ENCODE peak calls at places on chromosomes 16 and 17, in ten cellular contexts. One of them, this sample, is unnamed.
A peak's percentile ranks its signal among the peaks of the same experiment; 100 is the strongest.

GRCh38 chr17:46756061-46756735 is 62.3 kb downstream of the WNT3 start:
- DNase-seq in stomach: no peak
- DNase-seq in A549: no peak
- DNase-seq in right lobe of liver: no peak
- DNase-seq in upper lobe of right lung: no peak
- DNase-seq in transverse colon: no peak
- DNase-seq in cardiac fibroblast: no peak
- DNase-seq in tibial nerve: no peak
- DNase-seq in colonic mucosa: no peak
- DNase-seq in IMR-90: no peak
- DNase-seq in this sample: no peak

GRCh38 chr17:41049110-41049509 is 2.0 kb upstream of the KRTAP2-1 start:
- DNase-seq in cardiac fibroblast: no peak
- DNase-seq in right lobe of liver: no peak
- DNase-seq in colonic mucosa: no peak
- DNase-seq in transverse colon: no peak
- DNase-seq in stomach: no peak
- DNase-seq in tibial nerve: no peak
- DNase-seq in IMR-90: peak; percentile 84
- DNase-seq in A549: no peak
- DNase-seq in upper lobe of right lung: no peak
- DNase-seq in this sample: peak; percentile 36

GRCh38 chr17:69874220-69874670 is 200.8 kb upstream of the KCNJ16 start:
- DNase-seq in colonic mucosa: no peak
- DNase-seq in stomach: no peak
- DNase-seq in upper lobe of right lung: no peak
- DNase-seq in cardiac fibroblast: peak; percentile 93
- DNase-seq in tibial nerve: no peak
- DNase-seq in IMR-90: peak; percentile 87
- DNase-seq in transverse colon: no peak
- DNase-seq in right lobe of liver: no peak
- DNase-seq in A549: no peak
- DNase-seq in this sample: peak; percentile 89

GRCh38 chr16:69481901-69482341 is 57.5 kb downstream of the CYB5B start:
- DNase-seq in stomach: peak; percentile 91
- DNase-seq in upper lobe of right lung: peak; percentile 92
- DNase-seq in IMR-90: peak; percentile 48
- DNase-seq in tibial nerve: peak; percentile 73
- DNase-seq in right lobe of liver: peak; percentile 79
- DNase-seq in transverse colon: peak; percentile 31
- DNase-seq in cardiac fibroblast: peak; percentile 92
- DNase-seq in colonic mucosa: peak; percentile 50
- DNase-seq in A549: no peak
- DNase-seq in this sample: peak; percentile 84

GRCh38 chr17:17535957-17536356 is 39.8 kb upstream of the RASD1 start:
- DNase-seq in upper lobe of right lung: peak; percentile 83
- DNase-seq in tibial nerve: no peak
- DNase-seq in A549: peak; percentile 80
- DNase-seq in cardiac fibroblast: peak; percentile 42
- DNase-seq in IMR-90: peak; percentile 39
- DNase-seq in transverse colon: peak; percentile 65
- DNase-seq in right lobe of liver: peak; percentile 89
- DNase-seq in stomach: peak; percentile 91
- DNase-seq in colonic mucosa: peak; percentile 37
- DNase-seq in this sample: peak; percentile 14

GRCh38 chr17:34456121-34456520 is 93.1 kb upstream of the CCL1 start:
- DNase-seq in transverse colon: no peak
- DNase-seq in right lobe of liver: no peak
- DNase-seq in upper lobe of right lung: no peak
- DNase-seq in cardiac fibroblast: no peak
- DNase-seq in A549: no peak
- DNase-seq in IMR-90: no peak
- DNase-seq in stomach: no peak
- DNase-seq in colonic mucosa: no peak
- DNase-seq in tibial nerve: no peak
- DNase-seq in this sample: no peak

GRCh38 chr17:78597923-78598545 is 20.8 kb upstream of the DNAH17 start:
- DNase-seq in stomach: no peak
- DNase-seq in right lobe of liver: no peak
- DNase-seq in transverse colon: no peak
- DNase-seq in cardiac fibroblast: peak; percentile 27
- DNase-seq in A549: no peak
- DNase-seq in tibial nerve: no peak
- DNase-seq in colonic mucosa: no peak
- DNase-seq in upper lobe of right lung: no peak
- DNase-seq in IMR-90: peak; percentile 86
- DNase-seq in this sample: peak; percentile 45

GRCh38 chr17:83079766-83080616 is 582 bp downstream of the METRNL start:
- DNase-seq in transverse colon: no peak
- DNase-seq in right lobe of liver: no peak
- DNase-seq in IMR-90: no peak
- DNase-seq in colonic mucosa: no peak
- DNase-seq in cardiac fibroblast: no peak
- DNase-seq in tibial nerve: no peak
- DNase-seq in stomach: no peak
- DNase-seq in A549: peak; percentile 42
- DNase-seq in upper lobe of right lung: no peak
- DNase-seq in this sample: no peak

GRCh38 chr17:30450125-30451027 is 26.8 kb upstream of the GOSR1 start:
- DNase-seq in stomach: no peak
- DNase-seq in tibial nerve: no peak
- DNase-seq in upper lobe of right lung: no peak
- DNase-seq in IMR-90: peak; percentile 33
- DNase-seq in cardiac fibroblast: peak; percentile 59
- DNase-seq in transverse colon: no peak
- DNase-seq in right lobe of liver: peak; percentile 28
- DNase-seq in A549: peak; percentile 61
- DNase-seq in colonic mucosa: no peak
- DNase-seq in this sample: peak; percentile 61

GRCh38 chr16:85296859-85297698 is 184.8 kb upstream of the CIBAR2 start:
- DNase-seq in IMR-90: no peak
- DNase-seq in A549: peak; percentile 79
- DNase-seq in colonic mucosa: peak; percentile 75
- DNase-seq in right lobe of liver: peak; percentile 69
- DNase-seq in transverse colon: peak; percentile 58
- DNase-seq in stomach: peak; percentile 63
- DNase-seq in cardiac fibroblast: peak; percentile 36
- DNase-seq in tibial nerve: no peak
- DNase-seq in upper lobe of right lung: peak; percentile 80
- DNase-seq in this sample: peak; percentile 50

GRCh38 chr17:47864791-47865216 is 13.8 kb upstream of the SP6 start:
- DNase-seq in A549: no peak
- DNase-seq in transverse colon: no peak
- DNase-seq in cardiac fibroblast: no peak
- DNase-seq in colonic mucosa: no peak
- DNase-seq in right lobe of liver: no peak
- DNase-seq in stomach: no peak
- DNase-seq in upper lobe of right lung: no peak
- DNase-seq in IMR-90: no peak
- DNase-seq in tibial nerve: no peak
- DNase-seq in this sample: peak; percentile 90

GRCh38 chr17:63024716-63025115 is 58.7 kb downstream of the TANC2 start:
- DNase-seq in A549: no peak
- DNase-seq in colonic mucosa: no peak
- DNase-seq in IMR-90: peak; percentile 42
- DNase-seq in cardiac fibroblast: peak; percentile 26
- DNase-seq in right lobe of liver: no peak
- DNase-seq in tibial nerve: no peak
- DNase-seq in upper lobe of right lung: no peak
- DNase-seq in transverse colon: no peak
- DNase-seq in stomach: no peak
- DNase-seq in this sample: peak; percentile 14

GRCh38 chr17:18344021-18344420 is 19.3 kb downstream of the SHMT1 start:
- DNase-seq in stomach: no peak
- DNase-seq in colonic mucosa: no peak
- DNase-seq in upper lobe of right lung: no peak
- DNase-seq in right lobe of liver: no peak
- DNase-seq in cardiac fibroblast: no peak
- DNase-seq in A549: no peak
- DNase-seq in transverse colon: no peak
- DNase-seq in tibial nerve: no peak
- DNase-seq in IMR-90: no peak
- DNase-seq in this sample: no peak

GRCh38 chr17:66437466-66438026 is 135.1 kb downstream of the PRKCA start:
- DNase-seq in colonic mucosa: no peak
- DNase-seq in cardiac fibroblast: peak; percentile 44
- DNase-seq in transverse colon: no peak
- DNase-seq in IMR-90: no peak
- DNase-seq in A549: no peak
- DNase-seq in upper lobe of right lung: no peak
- DNase-seq in stomach: no peak
- DNase-seq in tibial nerve: no peak
- DNase-seq in right lobe of liver: no peak
- DNase-seq in this sample: no peak

GRCh38 chr17:64780096-64781012 is 118.2 kb upstream of the SMURF2 start:
- DNase-seq in tibial nerve: no peak
- DNase-seq in right lobe of liver: peak; percentile 75
- DNase-seq in transverse colon: peak; percentile 91
- DNase-seq in A549: peak; percentile 82
- DNase-seq in colonic mucosa: peak; percentile 93
- DNase-seq in IMR-90: no peak
- DNase-seq in stomach: peak; percentile 73
- DNase-seq in upper lobe of right lung: peak; percentile 93
- DNase-seq in cardiac fibroblast: no peak
- DNase-seq in this sample: peak; percentile 78

GRCh38 chr17:55612691-55613141 is 101.5 kb upstream of the SMIM36 start:
- DNase-seq in colonic mucosa: no peak
- DNase-seq in tibial nerve: no peak
- DNase-seq in IMR-90: peak; percentile 17
- DNase-seq in upper lobe of right lung: no peak
- DNase-seq in stomach: no peak
- DNase-seq in right lobe of liver: no peak
- DNase-seq in transverse colon: no peak
- DNase-seq in A549: no peak
- DNase-seq in cardiac fibroblast: peak; percentile 53
- DNase-seq in this sample: no peak

DNA sequence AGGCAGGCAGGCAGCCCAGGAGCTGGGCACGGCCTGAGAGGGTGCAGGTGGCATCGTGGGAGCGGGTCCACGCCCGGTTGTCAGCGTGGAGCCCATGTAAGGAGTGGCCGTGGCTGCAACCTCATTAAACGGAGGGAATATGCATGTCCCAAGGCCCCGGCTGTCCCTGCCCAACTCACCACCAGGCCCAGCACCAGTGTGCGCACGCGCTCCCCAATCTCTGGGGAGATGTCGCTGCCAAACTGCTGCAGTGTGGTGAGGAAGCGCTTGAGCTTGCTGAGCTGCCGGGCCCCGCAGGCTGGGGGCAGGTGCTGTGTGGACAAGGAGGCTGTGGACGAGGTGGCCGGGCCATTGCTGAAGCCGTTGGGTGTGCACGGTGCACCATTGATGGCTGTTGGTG is 25.6 kb upstream of the PABPN1L start:
- DNase-seq in stomach: no peak
- DNase-seq in cardiac fibroblast: no peak
- DNase-seq in upper lobe of right lung: no peak
- DNase-seq in transverse colon: no peak
- DNase-seq in IMR-90: no peak
- DNase-seq in colonic mucosa: no peak
- DNase-seq in tibial nerve: no peak
- DNase-seq in right lobe of liver: no peak
- DNase-seq in A549: no peak
- DNase-seq in this sample: no peak
- TF ChIP-seq CTCF in stomach: no peak
- TF ChIP-seq CTCF in cardiac fibroblast: no peak
- TF ChIP-seq CTCF in upper lobe of right lung: no peak
- TF ChIP-seq CTCF in transverse colon: no peak
- TF ChIP-seq CTCF in IMR-90: no peak
- TF ChIP-seq CTCF in colonic mucosa: no peak
- TF ChIP-seq CTCF in tibial nerve: no peak
- TF ChIP-seq CTCF in right lobe of liver: no peak
- TF ChIP-seq CTCF in A549: no peak
- TF ChIP-seq CTCF in this sample: no peak

GRCh38 chr17:42617956-42618431 is 8.5 kb downstream of the TUBG1 start:
- DNase-seq in IMR-90: no peak
- DNase-seq in colonic mucosa: no peak
- DNase-seq in cardiac fibroblast: no peak
- DNase-seq in right lobe of liver: no peak
- DNase-seq in A549: no peak
- DNase-seq in tibial nerve: no peak
- DNase-seq in upper lobe of right lung: no peak
- DNase-seq in transverse colon: peak; percentile 20
- DNase-seq in stomach: no peak
- DNase-seq in this sample: no peak
- H3K4me3 ChIP-seq in IMR-90: no peak overlapping the region
- H3K4me3 ChIP-seq in colonic mucosa: no peak overlapping the region
- H3K4me3 ChIP-seq in cardiac fibroblast: no peak overlapping the region
- H3K4me3 ChIP-seq in right lobe of liver: no peak overlapping the region
- H3K4me3 ChIP-seq in A549: no peak overlapping the region
- H3K4me3 ChIP-seq in tibial nerve: no peak overlapping the region
- H3K4me3 ChIP-seq in upper lobe of right lung: no peak overlapping the region
- H3K4me3 ChIP-seq in transverse colon: no peak overlapping the region
- H3K4me3 ChIP-seq in stomach: no peak overlapping the region
- H3K4me3 ChIP-seq in this sample: no peak overlapping the region

DNA sequence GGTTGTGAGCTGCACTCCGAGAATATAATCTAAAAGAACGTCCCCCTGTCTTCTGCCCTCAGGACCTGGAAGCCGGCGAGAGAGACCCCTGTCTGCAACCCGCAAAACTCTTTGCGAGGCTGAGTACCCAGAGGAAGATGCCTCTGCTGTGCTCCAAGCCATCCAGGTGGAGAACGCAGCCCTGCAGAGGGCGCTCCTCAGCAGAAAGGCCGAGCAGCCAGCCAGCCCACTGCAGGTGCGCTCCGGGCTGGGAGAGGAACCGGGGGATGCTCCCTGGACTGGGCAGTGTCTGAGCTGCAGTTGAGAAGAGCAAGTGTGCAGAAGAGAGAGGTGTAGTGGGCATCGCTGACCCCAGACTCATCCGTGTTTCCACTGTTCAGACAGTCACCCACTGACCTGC is 148.3 kb downstream of the KATNIP start:
- DNase-seq in colonic mucosa: no peak
- DNase-seq in A549: no peak
- DNase-seq in upper lobe of right lung: peak; percentile 52
- DNase-seq in IMR-90: no peak
- DNase-seq in right lobe of liver: no peak
- DNase-seq in cardiac fibroblast: no peak
- DNase-seq in stomach: no peak
- DNase-seq in transverse colon: no peak
- DNase-seq in tibial nerve: no peak
- DNase-seq in this sample: no peak
- TF ChIP-seq CTCF in colonic mucosa: no peak
- TF ChIP-seq CTCF in A549: peak; percentile 22
- TF ChIP-seq CTCF in upper lobe of right lung: peak; percentile 10
- TF ChIP-seq CTCF in IMR-90: no peak
- TF ChIP-seq CTCF in right lobe of liver: no peak
- TF ChIP-seq CTCF in cardiac fibroblast: peak; percentile 34
- TF ChIP-seq CTCF in stomach: no peak
- TF ChIP-seq CTCF in transverse colon: no peak
- TF ChIP-seq CTCF in tibial nerve: no peak
- TF ChIP-seq CTCF in this sample: peak; percentile 23

DNA sequence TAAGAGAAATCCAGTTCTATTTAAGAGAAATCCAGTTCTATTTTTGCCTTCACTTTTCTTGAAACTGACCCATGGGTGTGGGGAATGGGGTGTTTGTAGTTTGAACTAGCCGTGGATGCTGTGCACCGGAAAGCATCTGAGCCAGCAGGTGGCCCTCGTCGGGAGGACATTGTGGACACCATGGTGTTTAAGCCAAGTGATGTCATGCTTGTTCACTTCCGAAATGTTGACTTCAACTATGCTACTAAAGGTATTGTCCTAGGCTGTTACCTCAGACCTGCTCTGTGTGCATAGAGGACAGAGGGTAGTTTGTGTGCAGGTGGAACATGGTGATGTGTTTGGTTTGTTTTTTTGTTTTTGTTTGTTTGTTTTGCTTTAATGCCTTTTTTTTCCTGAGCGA is 3.3 kb downstream of the ATXN2L start:
- DNase-seq in A549: no peak
- DNase-seq in stomach: no peak
- DNase-seq in upper lobe of right lung: no peak
- DNase-seq in right lobe of liver: no peak
- DNase-seq in IMR-90: peak; percentile 34
- DNase-seq in colonic mucosa: no peak
- DNase-seq in transverse colon: no peak
- DNase-seq in cardiac fibroblast: no peak
- DNase-seq in tibial nerve: no peak
- DNase-seq in this sample: peak; percentile 49
- H3K4me3 ChIP-seq in A549: peak overlapping the region; percentile 100
- H3K4me3 ChIP-seq in stomach: no peak overlapping the region
- H3K4me3 ChIP-seq in upper lobe of right lung: no peak overlapping the region
- H3K4me3 ChIP-seq in right lobe of liver: no peak overlapping the region
- H3K4me3 ChIP-seq in IMR-90: no peak overlapping the region
- H3K4me3 ChIP-seq in colonic mucosa: no peak overlapping the region
- H3K4me3 ChIP-seq in transverse colon: no peak overlapping the region
- H3K4me3 ChIP-seq in cardiac fibroblast: peak overlapping the region; percentile 18
- H3K4me3 ChIP-seq in tibial nerve: no peak overlapping the region
- H3K4me3 ChIP-seq in this sample: no peak overlapping the region

This sample was measured in epithelial cell of esophagus.